ENCODE peak calls at places on chromosomes 4 and X, in four cellular contexts. H is psoas muscle, R is SW480, S is bronchial epithelial cell. E is an unnamed sample.

GRCh38 chr4:93876739-93877138 is 48.2 kb downstream of the ATOH1 start:
- DNase-seq in S (no peak), R (no peak), H (no peak), E (no peak)

GRCh38 chrX:143648705-143649104 is 12.8 kb upstream of the SLITRK4 start:
- DNase-seq in R (peak), H (no peak), S (peak), E (no peak)

GRCh38 chrX:2526390-2526789 is 25.6 kb upstream of the DHRSX start:
- DNase-seq in R (no peak), H (no peak), S (no peak), E (no peak)

GRCh38 chr4:89653012-89653411 is 183.9 kb downstream of the SNCA start:
- DNase-seq in H (no peak), R (no peak), S (no peak), E (no peak)

GRCh38 chrX:104136241-104137019 is 20.4 kb downstream of the SLC25A53 start:
- DNase-seq in R (peak), S (peak), H (peak), E (peak)

GRCh38 chr4:110622841-110623709 is at the start of gene PITX2:
- DNase-seq in H (peak), S (peak), R (peak), E (peak)

GRCh38 chr4:12924728-12925320 is 559.3 kb downstream of the RAB28 start:
- DNase-seq in R (no peak), H (no peak), S (no peak), E (no peak)

GRCh38 chr4:143773998-143774898 is 73.8 kb upstream of the FREM3 start:
- DNase-seq in H (no peak), S (peak), R (peak), E (peak)

GRCh38 chr4:80538276-80538926 is 202.9 kb downstream of the CFAP299 start:
- DNase-seq in S (peak), H (no peak), R (no peak), E (no peak)

GRCh38 chr4:75118739-75119138 is 185.8 kb downstream of the PARM1 start:
- DNase-seq in H (no peak), R (no peak), S (no peak), E (no peak)

GRCh38 chr4:109025471-109026076 is 262.7 kb upstream of the ETNPPL start:
- DNase-seq in S (peak), H (no peak), R (no peak), E (no peak)

GRCh38 chr4:173937871-173938270 is 345.6 kb downstream of the FBXO8 start:
- DNase-seq in H (no peak), S (no peak), R (no peak), E (no peak)

GRCh38 chrX:48560056-48560455 is 14.2 kb upstream of the RBM3 start:
- DNase-seq in H (no peak), S (no peak), R (no peak), E (no peak)

GRCh38 chrX:24619647-24620046 is 27.5 kb downstream of the PCYT1B start:
- DNase-seq in S (peak), H (no peak), R (peak), E (no peak)

GRCh38 chr4:76363556-76364290 is 57.2 kb downstream of the STBD1 start:
- DNase-seq in S (peak), H (no peak), R (no peak), E (no peak)

GRCh38 chr4:74111990-74112389 is 13.0 kb upstream of the CXCL2 start:
- DNase-seq in S (peak), R (no peak), H (no peak), E (peak)

GRCh38 chrX:102712967-102713677 is 874 bp downstream of the GPRASP2 start:
- DNase-seq in H (peak), S (peak), R (peak), E (peak)

GRCh38 chrX:118286066-118286758 is 59.7 kb upstream of the WDR44 start:
- DNase-seq in S (no peak), H (no peak), R (no peak), E (no peak)

GRCh38 chrX:104284407-104285000 is 29.8 kb upstream of the ESX1 start:
- DNase-seq in S (no peak), R (no peak), H (no peak), E (no peak)

GRCh38 chrX:18424482-18425198 is 768 bp upstream of the CDKL5 start:
- DNase-seq in S (peak), R (peak), H (no peak), E (peak)

GRCh38 chrX:1465261-1466231 is 12.8 kb upstream of the ASMTL start:
- DNase-seq in R (no peak), H (no peak), S (no peak), E (peak)

GRCh38 chr4:11420327-11420726 is 8.4 kb downstream of the HS3ST1 start:
- DNase-seq in R (no peak), S (no peak), H (no peak), E (no peak)

GRCh38 chrX:23770142-23770541 is 12.8 kb upstream of the SAT1 start:
- DNase-seq in R (no peak), S (no peak), H (no peak), E (no peak)

GRCh38 chr4:113290666-113291065 is 241.2 kb downstream of the ANK2 start:
- DNase-seq in R (no peak), S (no peak), H (no peak), E (no peak)

GRCh38 chrX:144732588-144732987 is 514.7 kb upstream of the SPANXN1 start:
- DNase-seq in H (no peak), S (no peak), R (no peak), E (no peak)

GRCh38 chrX:288561-288991 is 7.4 kb downstream of the PLCXD1 start:
- DNase-seq in H (no peak), R (no peak), S (no peak), E (no peak)

GRCh38 chrX:24355095-24355494 is 5.3 kb upstream of the SUPT20HL1 start:
- DNase-seq in H (no peak), R (no peak), S (no peak), E (no peak)

GRCh38 chr4:133320576-133321170 is 171.6 kb downstream of the PCDH10 start:
- DNase-seq in H (no peak), R (peak), S (peak), E (no peak)

GRCh38 chr4:53963786-53964185 is 100.6 kb downstream of the CHIC2 start:
- DNase-seq in S (peak), R (no peak), H (no peak), E (no peak)

GRCh38 chrX:21798677-21799219 is 40.7 kb upstream of the MBTPS2 start:
- DNase-seq in S (peak), R (peak), H (no peak), E (no peak)